ENCODE peak calls at places on chromosomes 11 and 22, in four cellular contexts. E is colonic mucosa, O is A549, R is tibial artery. T is an unnamed sample. For H3K4me1, the result is how much of the 10 kb centered on the place peaks cover.

GRCh38 chr11:47768090-47768620 is 1.0 kb upstream of the FNBP4 start:
- DNase-seq in R (peak), O (peak), E (peak), T (peak)

GRCh38 chr11:60912223-60912850 is 1.6 kb upstream of the TMEM109 start:
- DNase-seq in R (no peak), O (no peak), E (no peak), T (peak)

GRCh38 chr11:83508804-83509203 is 222.6 kb upstream of the CCDC90B start:
- DNase-seq in E (no peak), R (no peak), O (no peak), T (peak)

GRCh38 chr11:60657880-60658279 is 41.5 kb upstream of the MS4A8 start:
- DNase-seq in E (peak), O (no peak), R (no peak), T (no peak)

GRCh38 chr11:132913886-132914285 is 618.4 kb downstream of the OPCML start:
- DNase-seq in O (no peak), E (no peak), R (no peak), T (no peak)

GRCh38 chr11:36091256-36091811 is 147.5 kb downstream of the LDLRAD3 start:
- DNase-seq in E (no peak), O (no peak), R (no peak), T (no peak)

GRCh38 chr22:17724241-17724640 is 50.0 kb downstream of the BID start:
- DNase-seq in E (no peak), O (no peak), R (no peak), T (no peak)

GRCh38 chr11:6604081-6604626 is 580 bp downstream of the ILK start:
- DNase-seq in R (peak), O (peak), E (peak), T (peak)

GRCh38 chr22:30717331-30717921 is 22.8 kb downstream of the OSBP2 start:
- DNase-seq in R (no peak), O (peak), E (no peak), T (no peak)

GRCh38 chr11:106161775-106162174 is 84.3 kb downstream of the AASDHPPT start:
- DNase-seq in E (no peak), O (no peak), R (no peak), T (no peak)

GRCh38 chr11:100892886-100893285 is 205.8 kb downstream of the ARHGAP42 start:
- DNase-seq in O (no peak), R (no peak), E (no peak), T (no peak)

GRCh38 chr11:17927643-17928343 is 85.1 kb downstream of the SERGEF start:
- DNase-seq in R (no peak), O (no peak), E (no peak), T (no peak)

GRCh38 chr11:79052539-79052938 is 388.3 kb downstream of the TENM4 start:
- DNase-seq in O (no peak), E (no peak), R (no peak), T (peak)
- TF ChIP-seq CTCF in O (no peak), E (no peak), R (no peak), T (peak)

DNA sequence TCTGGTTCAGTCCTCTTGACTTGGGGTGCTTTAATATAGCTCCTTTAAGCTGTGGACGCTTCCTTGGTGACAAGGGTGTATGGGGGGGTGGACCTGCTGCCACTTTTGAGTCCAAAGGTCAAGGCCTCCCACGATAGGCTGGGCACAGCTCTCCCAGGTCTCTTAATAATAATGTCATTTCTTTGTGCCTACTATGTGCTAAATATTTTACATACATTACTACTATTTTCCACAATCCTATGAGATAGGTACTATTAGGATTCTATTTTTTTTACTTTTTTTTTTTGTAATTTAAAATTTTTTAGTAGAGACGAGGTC is 304 bp upstream of the UCP3 start:
- DNase-seq in O (no peak), R (no peak), E (no peak), T (peak)
- H3K4me1 ChIP-seq in O (under half), R (under half), E (under half), T (under half)

GRCh38 chr11:130451261-130452019 is 3.0 kb downstream of the ADAMTS15 start:
- DNase-seq in R (peak), O (no peak), E (peak), T (no peak)

GRCh38 chr11:130448416-130449068 is at the start of gene ADAMTS15:
- DNase-seq in E (peak), O (peak), R (peak), T (peak)

GRCh38 chr11:130449246-130449990 is 973 bp downstream of the ADAMTS15 start:
- DNase-seq in O (no peak), R (no peak), E (peak), T (no peak)

GRCh38 chr11:130449996-130450419 is 1.6 kb downstream of the ADAMTS15 start:
- DNase-seq in R (peak), O (no peak), E (peak), T (no peak)

GRCh38 chr11:130448039-130448415 is 418 bp upstream of the ADAMTS15 start:
- DNase-seq in R (no peak), O (no peak), E (no peak), T (no peak)
- H3K4me3 ChIP-seq in R (peak), O (peak), E (peak), T (peak)

GRCh38 chr11:134978388-134979088 is 566.5 kb upstream of the B3GAT1 start:
- DNase-seq in R (no peak), E (no peak), O (no peak), T (no peak)
- TF ChIP-seq CTCF in R (peak), E (no peak), O (no peak), T (peak)